ENCODE peak calls at places on chromosomes 3 and 15, in six cellular contexts. One of them, this sample, is unnamed.

GRCh38 chr3:134368751-134369105 is 5.5 kb downstream of the AMOTL2 start:
- DNase-seq in prostate gland: no peak
- DNase-seq in GM12878: no peak
- DNase-seq in suprapubic skin: no peak
- DNase-seq in esophagus muscularis mucosa: no peak
- DNase-seq in sigmoid colon: peak; percentile 53
- DNase-seq in this sample: no peak

GRCh38 chr3:54572197-54572895 is 355.5 kb downstream of the LRTM1 start:
- DNase-seq in esophagus muscularis mucosa: peak; percentile 17
- DNase-seq in suprapubic skin: no peak
- DNase-seq in sigmoid colon: no peak
- DNase-seq in prostate gland: no peak
- DNase-seq in GM12878: no peak
- DNase-seq in this sample: no peak

GRCh38 chr3:64114651-64115050 is 91.4 kb upstream of the PSMD6 start:
- DNase-seq in suprapubic skin: no peak
- DNase-seq in sigmoid colon: no peak
- DNase-seq in GM12878: no peak
- DNase-seq in esophagus muscularis mucosa: no peak
- DNase-seq in prostate gland: no peak
- DNase-seq in this sample: no peak

GRCh38 chr15:96494530-96494929 is 164.0 kb downstream of the NR2F2 start:
- DNase-seq in sigmoid colon: no peak
- DNase-seq in esophagus muscularis mucosa: peak; percentile 60
- DNase-seq in GM12878: no peak
- DNase-seq in prostate gland: no peak
- DNase-seq in suprapubic skin: no peak
- DNase-seq in this sample: no peak

GRCh38 chr15:48557335-48557734 is 88.2 kb downstream of the FBN1 start:
- DNase-seq in GM12878: no peak
- DNase-seq in prostate gland: no peak
- DNase-seq in suprapubic skin: no peak
- DNase-seq in sigmoid colon: no peak
- DNase-seq in esophagus muscularis mucosa: no peak
- DNase-seq in this sample: no peak

GRCh38 chr15:74564182-74564581 is 23.2 kb downstream of the ARID3B start:
- DNase-seq in GM12878: no peak
- DNase-seq in prostate gland: no peak
- DNase-seq in suprapubic skin: no peak
- DNase-seq in sigmoid colon: no peak
- DNase-seq in esophagus muscularis mucosa: no peak
- DNase-seq in this sample: no peak

GRCh38 chr3:185733980-185734724 is 90.7 kb downstream of the IGF2BP2 start:
- DNase-seq in prostate gland: peak; percentile 46
- DNase-seq in GM12878: no peak
- DNase-seq in suprapubic skin: no peak
- DNase-seq in sigmoid colon: no peak
- DNase-seq in esophagus muscularis mucosa: no peak
- DNase-seq in this sample: peak; percentile 62

GRCh38 chr15:93141373-93141790 is 52.4 kb upstream of the RGMA start:
- DNase-seq in GM12878: no peak
- DNase-seq in sigmoid colon: no peak
- DNase-seq in suprapubic skin: no peak
- DNase-seq in prostate gland: no peak
- DNase-seq in esophagus muscularis mucosa: no peak
- DNase-seq in this sample: no peak

GRCh38 chr15:49225572-49226281 is 55.7 kb downstream of the GALK2 start:
- DNase-seq in suprapubic skin: no peak
- DNase-seq in prostate gland: no peak
- DNase-seq in sigmoid colon: no peak
- DNase-seq in esophagus muscularis mucosa: no peak
- DNase-seq in GM12878: no peak
- DNase-seq in this sample: no peak

GRCh38 chr3:190387578-190388213 is at the start of gene CLDN16:
- DNase-seq in GM12878: no peak
- DNase-seq in prostate gland: no peak
- DNase-seq in sigmoid colon: no peak
- DNase-seq in esophagus muscularis mucosa: no peak
- DNase-seq in suprapubic skin: no peak
- DNase-seq in this sample: peak; percentile 79

GRCh38 chr3:129688310-129688895 is 81.9 kb upstream of the PLXND1 start:
- DNase-seq in suprapubic skin: no peak
- DNase-seq in GM12878: no peak
- DNase-seq in prostate gland: peak; percentile 80
- DNase-seq in sigmoid colon: peak; percentile 88
- DNase-seq in esophagus muscularis mucosa: peak; percentile 93
- DNase-seq in this sample: peak; percentile 69

GRCh38 chr3:174251696-174252095 is 607.4 kb upstream of the NAALADL2 start:
- DNase-seq in prostate gland: no peak
- DNase-seq in sigmoid colon: no peak
- DNase-seq in GM12878: no peak
- DNase-seq in esophagus muscularis mucosa: no peak
- DNase-seq in suprapubic skin: no peak
- DNase-seq in this sample: no peak

GRCh38 chr3:54772046-54772445 is 155.8 kb downstream of the LRTM1 start:
- DNase-seq in esophagus muscularis mucosa: no peak
- DNase-seq in GM12878: no peak
- DNase-seq in suprapubic skin: no peak
- DNase-seq in sigmoid colon: no peak
- DNase-seq in prostate gland: no peak
- DNase-seq in this sample: no peak

GRCh38 chr3:101195951-101196713 is 124.2 kb downstream of the IMPG2 start:
- DNase-seq in esophagus muscularis mucosa: peak; percentile 55
- DNase-seq in GM12878: no peak
- DNase-seq in sigmoid colon: no peak
- DNase-seq in prostate gland: peak; percentile 23
- DNase-seq in suprapubic skin: no peak
- DNase-seq in this sample: no peak

GRCh38 chr3:52055537-52056351 is 627 bp downstream of the DUSP7 start:
- DNase-seq in esophagus muscularis mucosa: no peak
- DNase-seq in sigmoid colon: peak; percentile 75
- DNase-seq in prostate gland: no peak
- DNase-seq in GM12878: no peak
- DNase-seq in suprapubic skin: no peak
- DNase-seq in this sample: no peak

GRCh38 chr3:197795200-197795599 is 4.1 kb downstream of the LRCH3 start:
- DNase-seq in esophagus muscularis mucosa: no peak
- DNase-seq in prostate gland: no peak
- DNase-seq in GM12878: no peak
- DNase-seq in sigmoid colon: no peak
- DNase-seq in suprapubic skin: no peak
- DNase-seq in this sample: no peak

GRCh38 chr3:146065573-146066006 is 95.4 kb downstream of the PLOD2 start:
- DNase-seq in GM12878: no peak
- DNase-seq in sigmoid colon: no peak
- DNase-seq in esophagus muscularis mucosa: no peak
- DNase-seq in prostate gland: peak; percentile 39
- DNase-seq in suprapubic skin: no peak
- DNase-seq in this sample: no peak

GRCh38 chr3:193546129-193546528 is 8.6 kb downstream of the ATP13A4 start:
- DNase-seq in esophagus muscularis mucosa: no peak
- DNase-seq in prostate gland: no peak
- DNase-seq in suprapubic skin: no peak
- DNase-seq in GM12878: no peak
- DNase-seq in sigmoid colon: no peak
- DNase-seq in this sample: no peak

GRCh38 chr3:112647122-112647521 is 6.2 kb upstream of the CCDC80 start:
- DNase-seq in suprapubic skin: no peak
- DNase-seq in GM12878: no peak
- DNase-seq in esophagus muscularis mucosa: no peak
- DNase-seq in sigmoid colon: no peak
- DNase-seq in prostate gland: no peak
- DNase-seq in this sample: no peak

GRCh38 chr3:171715155-171715554 is 95.1 kb downstream of the PLD1 start:
- DNase-seq in esophagus muscularis mucosa: no peak
- DNase-seq in suprapubic skin: no peak
- DNase-seq in prostate gland: no peak
- DNase-seq in sigmoid colon: no peak
- DNase-seq in GM12878: no peak
- DNase-seq in this sample: no peak

GRCh38 chr15:62976301-62976842 is 66.2 kb upstream of the TPM1 start:
- DNase-seq in sigmoid colon: no peak
- DNase-seq in GM12878: no peak
- DNase-seq in esophagus muscularis mucosa: no peak
- DNase-seq in suprapubic skin: no peak
- DNase-seq in prostate gland: no peak
- DNase-seq in this sample: no peak

GRCh38 chr15:95894407-95894956 is 436.0 kb upstream of the NR2F2 start:
- DNase-seq in sigmoid colon: no peak
- DNase-seq in prostate gland: no peak
- DNase-seq in esophagus muscularis mucosa: no peak
- DNase-seq in suprapubic skin: no peak
- DNase-seq in GM12878: no peak
- DNase-seq in this sample: no peak

GRCh38 chr3:141305436-141305835 is 62.9 kb upstream of the ZBTB38 start:
- DNase-seq in prostate gland: no peak
- DNase-seq in GM12878: no peak
- DNase-seq in sigmoid colon: no peak
- DNase-seq in esophagus muscularis mucosa: no peak
- DNase-seq in suprapubic skin: no peak
- DNase-seq in this sample: no peak

GRCh38 chr15:40768492-40769309 is 1.1 kb upstream of the C15orf62 start:
- DNase-seq in sigmoid colon: no peak
- DNase-seq in prostate gland: no peak
- DNase-seq in GM12878: no peak
- DNase-seq in esophagus muscularis mucosa: no peak
- DNase-seq in suprapubic skin: no peak
- DNase-seq in this sample: no peak

GRCh38 chr15:90020041-90020735 is 19.1 kb downstream of the ZNF710 start:
- DNase-seq in esophagus muscularis mucosa: no peak
- DNase-seq in suprapubic skin: no peak
- DNase-seq in GM12878: no peak
- DNase-seq in prostate gland: no peak
- DNase-seq in sigmoid colon: peak; percentile 66
- DNase-seq in this sample: peak; percentile 74

GRCh38 chr15:37824717-37825382 is 109.6 kb upstream of the TMCO5A start:
- DNase-seq in suprapubic skin: no peak
- DNase-seq in esophagus muscularis mucosa: no peak
- DNase-seq in prostate gland: no peak
- DNase-seq in GM12878: no peak
- DNase-seq in sigmoid colon: no peak
- DNase-seq in this sample: no peak

GRCh38 chr15:77591960-77592613 is 40.6 kb downstream of the LINGO1 start:
- DNase-seq in prostate gland: no peak
- DNase-seq in esophagus muscularis mucosa: no peak
- DNase-seq in suprapubic skin: no peak
- DNase-seq in GM12878: no peak
- DNase-seq in sigmoid colon: no peak
- DNase-seq in this sample: no peak

GRCh38 chr15:47194718-47195117 is 522.6 kb upstream of the SEMA6D start:
- DNase-seq in sigmoid colon: no peak
- DNase-seq in esophagus muscularis mucosa: no peak
- DNase-seq in suprapubic skin: no peak
- DNase-seq in GM12878: no peak
- DNase-seq in prostate gland: no peak
- DNase-seq in this sample: no peak

GRCh38 chr3:125916376-125916978 is 52.5 kb upstream of the ROPN1B start:
- DNase-seq in suprapubic skin: no peak
- DNase-seq in GM12878: peak; percentile 65
- DNase-seq in sigmoid colon: no peak
- DNase-seq in esophagus muscularis mucosa: peak; percentile 100
- DNase-seq in prostate gland: peak; percentile 98
- DNase-seq in this sample: peak; percentile 99
- TF ChIP-seq POLR2A in suprapubic skin: no peak
- TF ChIP-seq POLR2A in GM12878: peak; percentile 56
- TF ChIP-seq POLR2A in sigmoid colon: no peak
- TF ChIP-seq POLR2A in esophagus muscularis mucosa: no peak
- TF ChIP-seq POLR2A in prostate gland: peak; percentile 34
- TF ChIP-seq POLR2A in this sample: no peak

GRCh38 chr3:10195692-10196091 is 31.0 kb downstream of the IRAK2 start:
- DNase-seq in GM12878: no peak
- DNase-seq in esophagus muscularis mucosa: no peak
- DNase-seq in prostate gland: no peak
- DNase-seq in suprapubic skin: no peak
- DNase-seq in sigmoid colon: no peak
- DNase-seq in this sample: no peak

GRCh38 chr3:10189557-10190374 is 25.0 kb downstream of the IRAK2 start:
- DNase-seq in sigmoid colon: peak; percentile 95
- DNase-seq in esophagus muscularis mucosa: peak; percentile 97
- DNase-seq in suprapubic skin: peak; percentile 93
- DNase-seq in GM12878: peak; percentile 39
- DNase-seq in prostate gland: peak; percentile 94
- DNase-seq in this sample: no peak

GRCh38 chr3:10193692-10194327 is 29.1 kb downstream of the IRAK2 start:
- DNase-seq in prostate gland: no peak
- DNase-seq in sigmoid colon: no peak
- DNase-seq in GM12878: no peak
- DNase-seq in esophagus muscularis mucosa: no peak
- DNase-seq in suprapubic skin: no peak
- DNase-seq in this sample: no peak

GRCh38 chr3:10194328-10195071 is 29.8 kb downstream of the IRAK2 start:
- DNase-seq in prostate gland: peak; percentile 75
- DNase-seq in suprapubic skin: no peak
- DNase-seq in esophagus muscularis mucosa: no peak
- DNase-seq in sigmoid colon: no peak
- DNase-seq in GM12878: peak; percentile 74
- DNase-seq in this sample: no peak

GRCh38 chr3:10192953-10193691 is 28.4 kb downstream of the IRAK2 start:
- DNase-seq in GM12878: peak; percentile 91
- DNase-seq in esophagus muscularis mucosa: no peak
- DNase-seq in prostate gland: no peak
- DNase-seq in sigmoid colon: no peak
- DNase-seq in suprapubic skin: no peak
- DNase-seq in this sample: no peak
- H3K27ac ChIP-seq in GM12878: peak overlapping the region; percentile 98
- H3K27ac ChIP-seq in esophagus muscularis mucosa: peak overlapping the region; percentile 86
- H3K27ac ChIP-seq in prostate gland: peak overlapping the region; percentile 83
- H3K27ac ChIP-seq in sigmoid colon: peak overlapping the region; percentile 90
- H3K27ac ChIP-seq in suprapubic skin: peak overlapping the region; percentile 90
- H3K27ac ChIP-seq in this sample: peak overlapping the region; percentile 89

GRCh38 chr3:130702985-130703384 is 43.6 kb downstream of the PIK3R4 start:
- DNase-seq in GM12878: no peak
- DNase-seq in sigmoid colon: no peak
- DNase-seq in esophagus muscularis mucosa: no peak
- DNase-seq in prostate gland: no peak
- DNase-seq in suprapubic skin: no peak
- DNase-seq in this sample: no peak

GRCh38 chr3:130699765-130700164 is 46.9 kb downstream of the PIK3R4 start:
- DNase-seq in sigmoid colon: no peak
- DNase-seq in suprapubic skin: no peak
- DNase-seq in GM12878: no peak
- DNase-seq in esophagus muscularis mucosa: no peak
- DNase-seq in prostate gland: no peak
- DNase-seq in this sample: no peak

GRCh38 chr3:130705501-130705900 is 41.1 kb downstream of the PIK3R4 start:
- DNase-seq in esophagus muscularis mucosa: no peak
- DNase-seq in sigmoid colon: no peak
- DNase-seq in suprapubic skin: no peak
- DNase-seq in prostate gland: no peak
- DNase-seq in GM12878: no peak
- DNase-seq in this sample: no peak

GRCh38 chr3:130700541-130700940 is 46.1 kb downstream of the PIK3R4 start:
- DNase-seq in suprapubic skin: no peak
- DNase-seq in prostate gland: no peak
- DNase-seq in sigmoid colon: no peak
- DNase-seq in GM12878: no peak
- DNase-seq in esophagus muscularis mucosa: no peak
- DNase-seq in this sample: no peak
- TF ChIP-seq POLR2AphosphoS5 in suprapubic skin: no peak
- TF ChIP-seq POLR2AphosphoS5 in prostate gland: no peak
- TF ChIP-seq POLR2AphosphoS5 in sigmoid colon: no peak
- TF ChIP-seq POLR2AphosphoS5 in GM12878: no peak
- TF ChIP-seq POLR2AphosphoS5 in esophagus muscularis mucosa: no peak
- TF ChIP-seq POLR2AphosphoS5 in this sample: no peak

GRCh38 chr15:42191610-42192346 is 16.3 kb downstream of the VPS39 start:
- DNase-seq in GM12878: peak; percentile 24
- DNase-seq in esophagus muscularis mucosa: no peak
- DNase-seq in suprapubic skin: no peak
- DNase-seq in prostate gland: no peak
- DNase-seq in sigmoid colon: no peak
- DNase-seq in this sample: no peak
- TF ChIP-seq POLR2A in GM12878: no peak
- TF ChIP-seq POLR2A in esophagus muscularis mucosa: no peak
- TF ChIP-seq POLR2A in suprapubic skin: no peak
- TF ChIP-seq POLR2A in prostate gland: no peak
- TF ChIP-seq POLR2A in sigmoid colon: no peak
- TF ChIP-seq POLR2A in this sample: no peak

This sample was measured in upper lobe of left lung.